ENCODE peak calls at places on chromosomes 11 and 22, in seven cellular contexts. T is left kidney; Y is hepatocyte; I is activated CD8-positive, alpha-beta memory T cell treated with anti-CD3 and anti-CD28 coated beads for 4 hours; R is NCI-H2171; M is activated effector memory CD4-positive, alpha-beta T cell treated with anti-CD3 and anti-CD28 coated beads, Interleukin-2, amount 50 U/mL, for 16 hours; O is NAMALWA. D is an unnamed sample.

GRCh38 chr11:116580828-116581227 is 192.0 kb downstream of the BUD13 start:
- DNase-seq in O (no peak), T (peak), M (no peak), I (no peak), Y (no peak), R (peak), D (no peak)

GRCh38 chr11:102971766-102972165 is 16.2 kb upstream of the MMP13 start:
- DNase-seq in O (no peak), Y (no peak), T (no peak), I (no peak), R (no peak), M (no peak), D (no peak)

GRCh38 chr11:117828641-117829368 is 4.3 kb upstream of the FXYD2 start:
- DNase-seq in Y (peak), M (peak), O (peak), T (no peak), R (no peak), I (peak), D (peak)

GRCh38 chr11:19079643-19080440 is 19.3 kb upstream of the MRGPRX2 start:
- DNase-seq in O (no peak), R (no peak), I (no peak), M (no peak), Y (peak), T (peak), D (no peak)

GRCh38 chr11:8870461-8871282 is 40.3 kb upstream of the AKIP1 start:
- DNase-seq in I (no peak), T (peak), Y (peak), R (peak), O (no peak), M (no peak), D (peak)

GRCh38 chr11:122317337-122317736 is 201.3 kb upstream of the BLID start:
- DNase-seq in I (no peak), T (peak), R (no peak), O (no peak), Y (peak), M (no peak), D (no peak)

GRCh38 chr11:112962854-112963367 is 1.7 kb downstream of the NCAM1 start:
- DNase-seq in T (peak), M (no peak), Y (peak), O (no peak), R (peak), I (no peak), D (peak)

GRCh38 chr11:3232956-3233355 is 739 bp upstream of the MRGPRE start:
- DNase-seq in Y (no peak), T (no peak), O (no peak), M (no peak), I (no peak), R (no peak), D (no peak)

GRCh38 chr22:43186272-43187170 is at the start of gene TTLL12:
- DNase-seq in T (peak), I (peak), O (peak), M (peak), R (peak), Y (peak), D (peak)

GRCh38 chr22:28358244-28358777 is 321.3 kb downstream of the TTC28 start:
- DNase-seq in Y (no peak), I (no peak), M (no peak), T (peak), R (no peak), O (no peak), D (no peak)

GRCh38 chr22:48663297-48663696 is 1164.4 kb downstream of the BRD1 start:
- DNase-seq in O (peak), I (no peak), T (peak), Y (no peak), M (no peak), R (no peak), D (peak)

GRCh38 chr22:21866821-21867527 is 471 bp downstream of the MAPK1 start:
- DNase-seq in T (peak), M (peak), I (no peak), O (peak), Y (peak), R (peak), D (peak)

GRCh38 chr11:68661014-68661413 is 23.3 kb upstream of the GAL start:
- DNase-seq in I (no peak), Y (no peak), M (peak), T (no peak), R (no peak), O (no peak), D (no peak)

GRCh38 chr11:20459865-20460264 is 72.3 kb downstream of the PRMT3 start:
- DNase-seq in T (no peak), R (no peak), O (no peak), Y (no peak), I (no peak), M (no peak), D (no peak)

GRCh38 chr11:130159657-130160459 is at the start of gene ST14:
- DNase-seq in R (peak), I (no peak), Y (peak), T (peak), O (peak), M (no peak), D (peak)

GRCh38 chr22:40043086-40043485 is 48.3 kb downstream of the FAM83F start:
- DNase-seq in Y (peak), M (peak), O (no peak), T (no peak), R (no peak), I (no peak), D (no peak)

GRCh38 chr11:117986981-117987495 is 844 bp downstream of the IL10RA start:
- DNase-seq in R (no peak), I (no peak), T (no peak), O (peak), Y (no peak), M (peak), D (peak)

GRCh38 chr22:30537083-30537731 is 9.3 kb downstream of the SEC14L6 start:
- DNase-seq in T (peak), O (no peak), Y (no peak), I (no peak), R (no peak), M (no peak), D (no peak)

GRCh38 chr11:83181815-83182214 is 11.7 kb upstream of the ANKRD42 start:
- DNase-seq in O (no peak), T (no peak), M (no peak), I (no peak), Y (no peak), R (no peak), D (no peak)

GRCh38 chr11:125950696-125951645 is 5.1 kb downstream of the VSIG10L2 start:
- DNase-seq in T (peak), I (no peak), O (no peak), R (no peak), M (no peak), Y (no peak), D (no peak)

GRCh38 chr11:88337342-88338222 is at the start of gene CTSC:
- DNase-seq in O (peak), M (peak), T (peak), R (peak), I (peak), Y (peak), D (peak)

GRCh38 chr11:1778141-1778911 is 14.6 kb upstream of the CTSD start:
- DNase-seq in M (no peak), Y (no peak), R (no peak), O (no peak), I (no peak), T (no peak), D (peak)

GRCh38 chr11:1827095-1827797 is 7.5 kb upstream of the SYT8 start:
- DNase-seq in M (peak), O (no peak), I (no peak), Y (peak), T (peak), R (peak), D (no peak)

GRCh38 chr22:25564320-25564978 is at the start of gene GRK3:
- DNase-seq in R (peak), I (peak), M (peak), Y (peak), O (peak), T (peak), D (peak)

GRCh38 chr11:35321532-35322320 is 97.6 kb downstream of the SLC1A2 start:
- DNase-seq in R (no peak), O (no peak), T (no peak), I (no peak), M (no peak), Y (no peak), D (no peak)

GRCh38 chr11:27118371-27118770 is 77.8 kb downstream of the BBOX1 start:
- DNase-seq in Y (no peak), M (no peak), I (no peak), R (no peak), O (no peak), T (no peak), D (no peak)

GRCh38 chr11:76639621-76640020 is 30.9 kb downstream of the LRRC32 start:
- DNase-seq in Y (no peak), M (no peak), I (no peak), T (no peak), R (no peak), O (no peak), D (no peak)

GRCh38 chr22:39244496-39245129 is at the start of gene PDGFB:
- DNase-seq in Y (peak), T (peak), R (no peak), O (no peak), M (no peak), I (no peak), D (peak)

GRCh38 chr22:48578138-48579034 is 1249.3 kb downstream of the BRD1 start:
- DNase-seq in I (no peak), R (no peak), Y (no peak), O (no peak), T (peak), M (no peak), D (no peak)

GRCh38 chr11:31809857-31810778 is 1.0 kb downstream of the PAX6 start:
- DNase-seq in Y (peak), R (peak), T (peak), M (no peak), I (no peak), O (no peak), D (peak)

GRCh38 chr22:23102776-23103175 is 32.5 kb downstream of the GNAZ start:
- DNase-seq in O (no peak), Y (no peak), M (no peak), I (no peak), T (no peak), R (no peak), D (no peak)

GRCh38 chr11:99066609-99067008 is 45.9 kb downstream of the CNTN5 start:
- DNase-seq in I (no peak), O (no peak), M (no peak), R (no peak), Y (no peak), T (no peak), D (no peak)

GRCh38 chr11:8828580-8829358 is 82.2 kb upstream of the AKIP1 start:
- DNase-seq in I (no peak), M (no peak), Y (no peak), R (no peak), O (no peak), T (no peak), D (peak)

GRCh38 chr11:117820071-117820470 is 4.5 kb downstream of the FXYD2 start:
- DNase-seq in T (peak), Y (no peak), I (no peak), R (no peak), M (no peak), O (no peak), D (no peak)

GRCh38 chr11:9840460-9841004 is 176.7 kb downstream of the SWAP70 start:
- DNase-seq in O (no peak), M (no peak), T (no peak), I (no peak), R (no peak), Y (no peak), D (no peak)

GRCh38 chr11:73921180-73921579 is 29.6 kb upstream of the DNAJB13 start:
- DNase-seq in R (no peak), O (no peak), M (no peak), Y (no peak), T (no peak), I (no peak), D (no peak)

D was measured in NB4.